ENCODE peak calls at places on chromosomes 6 and 20, in six cellular contexts. H, R, Y, J, Q and S are unnamed samples.

GRCh38 chr20:33005132-33005566 is 916 bp upstream of the SUN5 start:
- DNase-seq in H (peak; percentile 72), R (no peak), Y (no peak), J (no peak), Q (peak; percentile 53), S (no peak)

GRCh38 chr6:141610741-141611140 is 522.0 kb upstream of the GJE1 start:
- DNase-seq in H (peak; percentile 7), R (no peak), Y (no peak), J (no peak), Q (no peak), S (no peak)

GRCh38 chr6:158377866-158378265 is 65.6 kb downstream of the TULP4 start:
- DNase-seq in H (no peak), R (no peak), Y (no peak), J (no peak), Q (no peak), S (no peak)

GRCh38 chr6:73349311-73349710 is 4.8 kb downstream of the DPPA5 start:
- DNase-seq in H (no peak), R (no peak), Y (no peak), J (no peak), Q (no peak), S (no peak)

GRCh38 chr20:34877002-34877264 is 521 bp downstream of the ACSS2 start:
- DNase-seq in H (no peak), R (no peak), Y (no peak), J (no peak), Q (peak; percentile 27), S (no peak)

GRCh38 chr6:23659125-23659524 is 466.9 kb upstream of the NRSN1 start:
- DNase-seq in H (peak; percentile 16), R (no peak), Y (no peak), J (no peak), Q (no peak), S (no peak)

GRCh38 chr20:50376888-50377459 is 133.2 kb upstream of the PTPN1 start:
- DNase-seq in H (no peak), R (no peak), Y (no peak), J (no peak), Q (no peak), S (no peak)

GRCh38 chr6:165849539-165850430 is 186.7 kb upstream of the PDE10A start:
- DNase-seq in H (no peak), R (no peak), Y (no peak), J (no peak), Q (no peak), S (no peak)

GRCh38 chr6:115643762-115644161 is 416.9 kb downstream of the FRK start:
- DNase-seq in H (peak; percentile 35), R (no peak), Y (no peak), J (no peak), Q (no peak), S (no peak)

GRCh38 chr6:53912661-53913060 is 117.9 kb downstream of the LRRC1 start:
- DNase-seq in H (no peak), R (no peak), Y (no peak), J (no peak), Q (no peak), S (no peak)

GRCh38 chr6:132931937-132932336 is 117.6 kb downstream of the RPS12 start:
- DNase-seq in H (no peak), R (no peak), Y (no peak), J (no peak), Q (no peak), S (no peak)

GRCh38 chr6:75882734-75883133 is 133.7 kb downstream of the MYO6 start:
- DNase-seq in H (no peak), R (no peak), Y (no peak), J (no peak), Q (no peak), S (no peak)

GRCh38 chr20:57877995-57878394 is 168.2 kb upstream of the PMEPA1 start:
- DNase-seq in H (no peak), R (no peak), Y (no peak), J (no peak), Q (no peak), S (no peak)

GRCh38 chr20:37406010-37406998 is 60.4 kb downstream of the SRC start:
- DNase-seq in H (no peak), R (no peak), Y (no peak), J (peak; percentile 83), Q (peak; percentile 75), S (peak; percentile 81)

GRCh38 chr6:84867521-84867920 is 103.1 kb upstream of the TBX18 start:
- DNase-seq in H (no peak), R (no peak), Y (no peak), J (no peak), Q (no peak), S (no peak)

GRCh38 chr6:91731939-91732338 is 1145.1 kb upstream of the MAP3K7 start:
- DNase-seq in H (no peak), R (no peak), Y (no peak), J (no peak), Q (no peak), S (no peak)

GRCh38 chr6:138278326-138278725 is 60.0 kb upstream of the PBOV1 start:
- DNase-seq in H (peak; percentile 64), R (peak; percentile 46), Y (no peak), J (no peak), Q (peak; percentile 20), S (no peak)

DNA sequence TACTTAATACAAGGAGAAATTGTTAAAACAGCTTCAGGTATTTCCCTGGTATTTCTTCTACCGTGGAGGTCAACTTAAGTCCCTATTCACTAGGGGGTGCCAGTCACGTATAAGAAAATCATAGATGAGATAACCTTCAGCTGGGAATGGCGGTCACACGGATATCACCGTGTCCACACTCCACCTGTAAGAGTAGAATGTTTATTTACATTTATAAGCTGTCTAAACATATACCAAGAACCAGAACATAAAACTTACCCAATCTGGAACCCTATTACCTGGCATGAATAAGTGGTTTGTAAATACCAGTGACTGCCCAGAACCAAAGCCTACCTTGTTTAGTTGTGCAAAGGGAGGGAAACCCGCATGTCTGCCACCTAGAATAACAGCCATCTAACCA is 1.9 kb upstream of the ELOVL4 start:
- DNase-seq in H (peak; percentile 79), R (peak; percentile 72), Y (peak; percentile 7), J (no peak), Q (peak; percentile 85), S (no peak)
- TF ChIP-seq POLR2AphosphoS5 in H (no peak), R (no peak), Y (no peak), J (no peak), Q (no peak), S (no peak)

DNA sequence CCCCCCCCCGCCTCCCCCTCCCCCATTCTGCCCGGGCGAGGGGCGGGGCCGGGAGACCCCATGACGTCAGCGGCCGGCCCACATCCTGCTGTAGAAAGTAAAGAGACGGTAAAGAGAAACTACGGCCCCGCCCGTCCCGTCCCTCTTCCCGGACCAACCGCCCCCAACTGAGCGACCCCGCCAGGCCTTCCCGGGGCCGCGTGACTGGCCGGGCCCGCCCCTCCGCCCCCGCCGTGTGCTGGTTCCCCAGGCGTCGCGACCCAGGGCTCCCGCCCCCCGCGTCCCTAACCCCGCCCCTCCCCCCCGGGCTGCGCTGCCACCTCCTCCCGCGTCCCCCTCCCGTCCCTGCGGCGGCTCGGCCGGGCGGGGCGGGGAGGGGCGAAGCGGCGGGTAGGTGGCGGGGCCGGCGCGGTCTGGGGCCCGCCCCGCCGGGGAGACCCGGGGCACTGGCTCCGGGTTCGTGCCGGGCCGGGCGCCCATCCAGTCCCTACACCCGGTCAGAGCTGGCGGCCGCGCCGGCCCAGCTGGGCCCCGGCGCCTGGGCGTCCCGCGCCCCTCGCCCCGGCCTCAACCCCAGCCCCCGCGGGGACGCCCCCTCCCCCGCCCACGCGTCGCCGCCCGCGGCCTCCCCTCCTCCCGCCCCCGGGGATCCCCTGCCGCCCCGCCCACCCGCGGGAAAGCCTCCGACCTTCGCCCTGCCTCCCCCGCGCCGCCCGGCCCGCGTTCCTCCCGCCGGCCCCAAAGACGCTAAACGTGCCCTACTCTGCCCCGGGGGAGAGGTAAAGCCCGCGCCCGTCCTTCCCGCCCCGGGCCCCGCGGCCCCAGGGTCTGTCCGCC is 618 bp upstream of the HIVEP1 start:
- DNase-seq in H (peak; percentile 95), R (peak; percentile 90), Y (peak; percentile 81), J (peak; percentile 82), Q (peak; percentile 99), S (peak; percentile 79)
- TF ChIP-seq POLR2A in H (peak; percentile 41), R (peak; percentile 11), Y (peak; percentile 77), J (peak; percentile 27), Q (no peak), S (peak; percentile 49)

GRCh38 chr6:25315194-25315593 is 36.0 kb downstream of the CARMIL1 start:
- DNase-seq in H (no peak), R (no peak), Y (no peak), J (no peak), Q (no peak), S (no peak)

GRCh38 chr6:25315778-25316177 is 36.6 kb downstream of the CARMIL1 start:
- DNase-seq in H (no peak), R (no peak), Y (no peak), J (no peak), Q (no peak), S (no peak)

GRCh38 chr6:25316626-25317025 is 37.5 kb downstream of the CARMIL1 start:
- DNase-seq in H (no peak), R (no peak), Y (no peak), J (no peak), Q (no peak), S (no peak)

GRCh38 chr6:25320459-25320858 is 41.3 kb downstream of the CARMIL1 start:
- DNase-seq in H (no peak), R (no peak), Y (no peak), J (no peak), Q (no peak), S (no peak)

GRCh38 chr6:25318589-25318988 is 39.4 kb downstream of the CARMIL1 start:
- DNase-seq in H (no peak), R (no peak), Y (no peak), J (no peak), Q (no peak), S (no peak)
- TF ChIP-seq TAF1 in H (no peak), R (no peak), Y (no peak), J (no peak), Q (no peak), S (no peak)

GRCh38 chr6:42083530-42083929 is 33.2 kb downstream of the TAF8 start:
- DNase-seq in H (no peak), R (no peak), Y (no peak), J (no peak), Q (no peak), S (no peak)
- TF ChIP-seq POLR2AphosphoS5 in H (no peak), R (no peak), Y (no peak), J (no peak), Q (no peak), S (no peak)

DNA sequence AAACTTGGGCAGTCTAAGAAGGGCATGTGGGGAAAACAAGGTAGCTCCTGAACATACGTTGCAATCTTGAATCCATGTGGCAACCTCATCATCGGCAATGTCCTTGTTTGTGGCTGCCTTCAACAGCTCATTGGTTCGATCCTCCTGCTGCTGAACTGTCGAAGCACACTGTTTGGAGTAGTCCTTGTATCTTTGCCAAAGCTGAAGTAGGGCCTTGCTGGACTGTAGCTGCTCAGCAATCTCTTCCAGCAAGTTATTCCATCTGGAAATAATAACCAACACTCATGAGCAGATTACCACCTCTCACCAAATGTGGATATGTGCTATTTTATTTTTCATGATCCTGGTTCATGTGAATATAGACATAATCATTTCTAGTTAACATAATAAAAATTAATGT is 413.3 kb downstream of the ESR1 start:
- DNase-seq in H (no peak), R (no peak), Y (no peak), J (no peak), Q (no peak), S (no peak)
- TF ChIP-seq POLR2A in H (no peak), R (no peak), Y (no peak), J (no peak), Q (no peak), S (no peak)

GRCh38 chr6:118704911-118705310 is 53.5 kb upstream of the CEP85L start:
- DNase-seq in H (no peak), R (no peak), Y (no peak), J (no peak), Q (no peak), S (no peak)
- TF ChIP-seq TAF1 in H (no peak), R (no peak), Y (no peak), J (no peak), Q (no peak), S (no peak)